ENCODE peak calls at places on chromosomes 4 and X, in nine cellular contexts. P is NCI-H446; I is hepatocyte; L is iPS DF 6.9; T is mesothelial cell of epicardium; U is stimulated activated naive CD8-positive, alpha-beta T cell treated with anti-CD3 and anti-CD28 coated beads, Interleukin-15, amount 100 ng/mL, for 72 hours; X is fibroblast of lung; R is CD4-positive, alpha-beta T cell; G is uterus. Y is an unnamed sample.
A peak's percentile ranks its signal among the peaks of the same experiment; 100 is the strongest.

GRCh38 chrX:108447303-108447702 is 7.7 kb downstream of the COL4A5 start:
- DNase-seq in T (no peak), G (no peak), P (no peak), R (no peak), X (peak; percentile 56), I (no peak), U (no peak), L (no peak), Y (no peak)

GRCh38 chr4:138650917-138651564 is 364.5 kb upstream of the NOCT start:
- DNase-seq in U (no peak), X (peak; percentile 58), T (no peak), P (no peak), L (no peak), I (peak; percentile 15), R (no peak), G (peak; percentile 29), Y (no peak)

GRCh38 chr4:544386-545105 is 31.5 kb downstream of the TMEM271 start:
- DNase-seq in U (no peak), X (no peak), R (no peak), I (no peak), L (no peak), P (no peak), T (no peak), G (no peak), Y (no peak)

GRCh38 chr4:66606215-66606614 is 935.9 kb upstream of the EPHA5 start:
- DNase-seq in U (no peak), L (no peak), I (no peak), T (no peak), R (no peak), X (no peak), G (no peak), P (no peak), Y (no peak)

GRCh38 chr4:5822617-5823016 is 70.3 kb downstream of the CRMP1 start:
- DNase-seq in L (no peak), I (no peak), T (no peak), P (no peak), G (no peak), X (no peak), U (no peak), R (no peak), Y (no peak)

GRCh38 chrX:109974906-109975655 is 27.8 kb upstream of the TMEM164 start:
- DNase-seq in P (no peak), T (no peak), X (no peak), L (no peak), R (no peak), G (no peak), I (no peak), U (no peak), Y (no peak)

GRCh38 chr4:38311495-38311894 is 351.3 kb downstream of the PTTG2 start:
- DNase-seq in G (no peak), L (no peak), X (no peak), U (no peak), R (no peak), T (no peak), P (no peak), I (no peak), Y (no peak)

GRCh38 chr4:185800266-185800945 is 11.6 kb downstream of the SORBS2 start:
- DNase-seq in T (no peak), L (no peak), G (no peak), X (no peak), I (no peak), P (no peak), R (no peak), U (no peak), Y (no peak)

GRCh38 chrX:15820106-15821073 is 30.1 kb downstream of the ZRSR2 start:
- DNase-seq in L (no peak), X (peak; percentile 56), G (no peak), R (no peak), I (no peak), T (no peak), P (no peak), U (no peak), Y (no peak)

GRCh38 chr4:102564399-102564921 is 63.3 kb downstream of the NFKB1 start:
- DNase-seq in P (no peak), T (no peak), U (peak; percentile 21), G (no peak), X (peak; percentile 32), L (no peak), I (no peak), R (no peak), Y (no peak)

GRCh38 chrX:47198026-47198686 is 4.5 kb downstream of the UBA1 start:
- DNase-seq in G (no peak), U (no peak), X (no peak), P (no peak), L (no peak), T (no peak), I (no peak), R (no peak), Y (no peak)

GRCh38 chrX:133362538-133362937 is 52.8 kb downstream of the GPC4 start:
- DNase-seq in T (no peak), G (no peak), L (no peak), R (no peak), I (no peak), U (no peak), P (no peak), X (no peak), Y (no peak)

GRCh38 chr4:173448557-173448918 is 49.6 kb upstream of the SCRG1 start:
- DNase-seq in T (no peak), U (no peak), X (peak; percentile 85), G (no peak), R (no peak), L (no peak), I (no peak), P (peak; percentile 78), Y (no peak)

GRCh38 chr4:125951275-125951887 is 636.6 kb downstream of the FAT4 start:
- DNase-seq in L (no peak), T (no peak), P (no peak), R (no peak), I (no peak), U (no peak), G (no peak), X (peak; percentile 79), Y (no peak)

GRCh38 chrX:68953331-68953730 is 124.5 kb downstream of the EFNB1 start:
- DNase-seq in P (no peak), X (no peak), L (no peak), U (no peak), T (no peak), I (no peak), R (no peak), G (no peak), Y (no peak)

GRCh38 chr4:3369781-3370660 is 71.7 kb upstream of the HGFAC start:
- DNase-seq in I (peak; percentile 55), R (no peak), U (no peak), T (no peak), G (peak; percentile 51), L (peak; percentile 33), P (peak; percentile 9), X (peak; percentile 62), Y (no peak)

GRCh38 chrX:17377047-17377692 is 2.2 kb downstream of the NHS start:
- DNase-seq in R (no peak), X (peak; percentile 53), I (peak; percentile 63), T (no peak), P (no peak), G (peak; percentile 42), U (peak; percentile 45), L (no peak), Y (peak; percentile 40)

GRCh38 chrX:69173906-69174305 is 8.7 kb upstream of the PJA1 start:
- DNase-seq in R (no peak), U (no peak), P (no peak), I (no peak), L (no peak), X (no peak), T (no peak), G (no peak), Y (no peak)

GRCh38 chrX:129524250-129524850 is 1.1 kb upstream of the SMARCA1 start:
- DNase-seq in G (no peak), T (no peak), P (no peak), R (no peak), L (no peak), I (no peak), X (no peak), U (no peak), Y (no peak)

GRCh38 chr4:22233257-22233656 is 282.6 kb downstream of the ADGRA3 start:
- DNase-seq in U (no peak), P (no peak), R (no peak), L (no peak), X (no peak), T (no peak), G (no peak), I (no peak), Y (no peak)

GRCh38 chr4:5381981-5382441 is 326.3 kb downstream of the EVC2 start:
- DNase-seq in X (peak; percentile 64), T (no peak), G (no peak), U (no peak), P (no peak), I (no peak), L (no peak), R (no peak), Y (no peak)

GRCh38 chrX:80808160-80808735 is 1.4 kb downstream of the BRWD3 start:
- DNase-seq in L (no peak), X (peak; percentile 71), P (peak; percentile 25), T (no peak), G (peak; percentile 79), R (peak; percentile 72), U (peak; percentile 71), I (peak; percentile 74), Y (peak; percentile 81)

GRCh38 chrX:110021180-110022022 is 18.5 kb downstream of the TMEM164 start:
- DNase-seq in I (no peak), T (no peak), L (no peak), R (no peak), G (no peak), P (no peak), X (peak; percentile 53), U (no peak), Y (no peak)

GRCh38 chr4:150849016-150849415 is 166.1 kb downstream of the LRBA start:
- DNase-seq in P (no peak), I (no peak), R (no peak), L (no peak), T (no peak), U (no peak), G (no peak), X (no peak), Y (no peak)

GRCh38 chr4:112234952-112235609 is 3.5 kb downstream of the AP1AR start:
- DNase-seq in P (peak; percentile 37), L (peak; percentile 16), R (no peak), T (no peak), I (peak; percentile 85), U (no peak), G (peak; percentile 58), X (peak; percentile 93), Y (peak; percentile 62)

Y was measured in breast epithelium.